ENCODE peak calls at places on chromosome 21, in four cellular contexts. L, Y, P and H are unnamed samples.

GRCh38 chr21:41759926-41760325 is 6.9 kb downstream of the RIPK4 start:
- DNase-seq in L (no peak), Y (no peak), P (no peak), H (no peak)

GRCh38 chr21:36450511-36450910 is 29.4 kb downstream of the CLDN14 start:
- DNase-seq in L (no peak), Y (no peak), P (no peak), H (peak)

GRCh38 chr21:27067226-27067625 is 100.3 kb upstream of the ADAMTS5 start:
- DNase-seq in L (no peak), Y (no peak), P (no peak), H (no peak)

GRCh38 chr21:46154155-46154954 is 1.0 kb downstream of the FTCD start:
- DNase-seq in L (no peak), Y (no peak), P (no peak), H (no peak)

GRCh38 chr21:43192501-43193081 is 23.8 kb downstream of the CRYAA start:
- DNase-seq in L (no peak), Y (no peak), P (no peak), H (no peak)

GRCh38 chr21:33058468-33059318 is 11.2 kb upstream of the OLIG1 start:
- DNase-seq in L (no peak), Y (no peak), P (no peak), H (no peak)

GRCh38 chr21:35113064-35113463 is 64.0 kb upstream of the RUNX1 start:
- DNase-seq in L (no peak), Y (no peak), P (no peak), H (peak)

GRCh38 chr21:34795152-34796141 is 126.7 kb downstream of the CLIC6 start:
- DNase-seq in L (peak), Y (no peak), P (no peak), H (peak)

GRCh38 chr21:45347712-45348477 is 57.1 kb upstream of the COL18A1 start:
- DNase-seq in L (no peak), Y (no peak), P (no peak), H (no peak)

GRCh38 chr21:17370263-17370662 is 142.6 kb upstream of the CXADR start:
- DNase-seq in L (no peak), Y (no peak), P (no peak), H (no peak)

GRCh38 chr21:18244721-18245486 is at the start of gene CHODL:
- DNase-seq in L (peak), Y (no peak), P (no peak), H (no peak)

GRCh38 chr21:27505516-27505915 is 538.6 kb upstream of the ADAMTS5 start:
- DNase-seq in L (peak), Y (peak), P (no peak), H (peak)

GRCh38 chr21:32412162-32412997 is at the start of gene EVA1C:
- DNase-seq in L (peak), Y (no peak), P (no peak), H (peak)

GRCh38 chr21:39430457-39430856 is 15.1 kb downstream of the LCA5L start:
- DNase-seq in L (no peak), Y (no peak), P (no peak), H (no peak)

GRCh38 chr21:32611471-32611997 is 643 bp downstream of the CFAP298 start:
- DNase-seq in L (no peak), Y (no peak), P (peak), H (peak)